ENCODE peak calls at places on chromosomes 2 and 18, in seven cellular contexts. J is neural progenitor cell, Z is osteoblast, D is upper lobe of left lung, R is WERI-Rb-1, Y is IMR-90, C is mucosa of descending colon. Q is an unnamed sample. For H3K36me3 and H3K9me3, the result is how much of the 10 kb centered on the place peaks cover.

GRCh38 chr2:124970065-124970464 is 945.0 kb downstream of the CNTNAP5 start:
- DNase-seq in D (no peak), C (no peak), Z (no peak), J (no peak), R (no peak), Y (no peak), Q (no peak)

GRCh38 chr2:164745012-164745797 is 96.4 kb downstream of the COBLL1 start:
- DNase-seq in Z (peak), C (no peak), R (no peak), Y (peak), J (no peak), D (no peak), Q (no peak)

GRCh38 chr2:225030089-225030653 is 12.1 kb downstream of the DOCK10 start:
- DNase-seq in R (no peak), Z (no peak), Y (no peak), C (no peak), D (peak), J (no peak), Q (no peak)

GRCh38 chr2:163441603-163442002 is 294.2 kb downstream of the FIGN start:
- DNase-seq in D (no peak), C (no peak), Y (no peak), J (peak), R (no peak), Z (no peak), Q (no peak)

GRCh38 chr2:62270728-62271127 is 74.8 kb downstream of the B3GNT2 start:
- DNase-seq in Y (peak), J (no peak), Z (no peak), C (peak), R (no peak), D (no peak), Q (no peak)

GRCh38 chr2:238090887-238091286 is 9.3 kb upstream of the ESPNL start:
- DNase-seq in Y (no peak), Z (peak), C (no peak), J (no peak), R (no peak), D (no peak), Q (no peak)

GRCh38 chr2:208369091-208369490 is 37.5 kb upstream of the PTH2R start:
- DNase-seq in R (no peak), D (no peak), Y (peak), Z (no peak), C (no peak), J (no peak), Q (no peak)

GRCh38 chr2:53633441-53633840 is 134.2 kb upstream of the CHAC2 start:
- DNase-seq in R (no peak), D (no peak), Y (peak), J (no peak), Z (no peak), C (no peak), Q (peak)

GRCh38 chr2:160909781-160910242 is 250.4 kb upstream of the TANK start:
- DNase-seq in Z (no peak), D (no peak), Y (peak), J (no peak), C (no peak), R (no peak), Q (no peak)

GRCh38 chr2:150598383-150598782 is 110.9 kb upstream of the RND3 start:
- DNase-seq in C (peak), Y (no peak), Z (no peak), R (peak), D (no peak), J (no peak), Q (no peak)

GRCh38 chr18:8303151-8303770 is 306.0 kb upstream of the RAB12 start:
- DNase-seq in Z (no peak), C (no peak), D (no peak), R (no peak), J (no peak), Y (peak), Q (no peak)

GRCh38 chr18:27577740-27578139 is 392.6 kb upstream of the CHST9 start:
- DNase-seq in C (no peak), Z (no peak), D (no peak), Y (no peak), R (no peak), J (peak), Q (no peak)

GRCh38 chr2:111094686-111095085 is 26.0 kb upstream of the BCL2L11 start:
- DNase-seq in C (no peak), Y (no peak), Z (no peak), R (no peak), J (no peak), D (no peak), Q (no peak)

GRCh38 chr2:73436019-73436418 is 50.4 kb downstream of the ALMS1 start:
- DNase-seq in R (no peak), J (no peak), Y (no peak), Z (no peak), D (no peak), C (no peak), Q (no peak)

GRCh38 chr2:177348735-177349693 is 43.6 kb upstream of the AGPS start:
- DNase-seq in Z (no peak), R (no peak), Y (no peak), J (no peak), C (no peak), D (no peak), Q (no peak)

GRCh38 chr18:47249602-47250001 is 1.9 kb downstream of the SKOR2 start:
- DNase-seq in D (no peak), Z (no peak), Y (no peak), C (no peak), J (no peak), R (no peak), Q (no peak)

GRCh38 chr2:239322414-239323086 is 78.3 kb downstream of the HDAC4 start:
- DNase-seq in D (no peak), R (no peak), C (peak), Z (peak), J (no peak), Y (peak), Q (no peak)

GRCh38 chr2:188235364-188235763 is 56.3 kb upstream of the GULP1 start:
- DNase-seq in Y (no peak), J (no peak), D (no peak), Z (no peak), C (no peak), R (no peak), Q (no peak)

GRCh38 chr2:240249423-240250149 is 109.1 kb upstream of the OTOS start:
- DNase-seq in Z (peak), D (peak), R (no peak), J (no peak), C (peak), Y (no peak), Q (no peak)

GRCh38 chr2:14626873-14627272 is 5.6 kb upstream of the LRATD1 start:
- DNase-seq in J (no peak), R (no peak), C (peak), D (no peak), Z (no peak), Y (no peak), Q (no peak)

GRCh38 chr18:12336251-12336650 is 28.2 kb downstream of the TUBB6 start:
- DNase-seq in J (peak), D (no peak), C (no peak), R (no peak), Z (no peak), Y (no peak), Q (peak)

GRCh38 chr2:189791338-189792042 is 7.2 kb downstream of the PMS1 start:
- DNase-seq in D (no peak), R (no peak), Z (no peak), J (no peak), C (no peak), Y (no peak), Q (no peak)

GRCh38 chr2:203582468-203582867 is 47.4 kb upstream of the RAPH1 start:
- DNase-seq in J (no peak), Y (peak), Z (peak), C (no peak), D (no peak), R (no peak), Q (no peak)

GRCh38 chr2:240259201-240259923 is 118.9 kb upstream of the OTOS start:
- DNase-seq in C (no peak), J (no peak), Z (peak), R (peak), D (peak), Y (no peak), Q (no peak)

GRCh38 chr18:22546905-22547304 is 129.2 kb upstream of the CTAGE1 start:
- DNase-seq in Y (no peak), J (no peak), C (no peak), R (no peak), Z (no peak), D (no peak), Q (no peak)

GRCh38 chr2:61478086-61478485 is 7.2 kb upstream of the USP34 start:
- DNase-seq in Y (no peak), C (no peak), R (no peak), J (no peak), D (no peak), Z (no peak), Q (no peak)

GRCh38 chr2:236582968-236583367 is 13.3 kb downstream of the ACKR3 start:
- DNase-seq in C (no peak), Z (peak), Y (no peak), R (no peak), J (no peak), D (no peak), Q (no peak)

GRCh38 chr2:174153757-174154680 is 94.3 kb downstream of the OLA1 start:
- DNase-seq in J (no peak), C (no peak), Z (peak), D (no peak), R (no peak), Y (peak), Q (no peak)

DNA sequence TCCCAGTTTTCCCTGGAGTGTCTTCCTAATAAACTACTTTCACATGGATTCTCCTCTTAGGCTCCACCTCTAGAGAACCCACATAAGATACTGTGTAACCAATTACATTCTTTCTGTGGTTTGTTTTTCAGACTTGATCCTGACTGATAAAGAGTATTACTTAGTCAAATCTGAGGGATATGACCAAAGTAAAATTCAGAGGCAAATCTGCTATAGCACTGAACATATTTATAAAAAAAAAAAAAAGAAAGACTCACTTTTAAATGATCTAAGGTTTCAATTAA is 13.9 kb downstream of the CKAP2L start:
- DNase-seq in Z (no peak), Y (peak), C (no peak), R (no peak), D (no peak), J (no peak), Q (no peak)
- H3K36me3 ChIP-seq in Z (under half), Y (under half), C (under half), R (half or more), D (under half), J (under half), Q (half or more)

DNA sequence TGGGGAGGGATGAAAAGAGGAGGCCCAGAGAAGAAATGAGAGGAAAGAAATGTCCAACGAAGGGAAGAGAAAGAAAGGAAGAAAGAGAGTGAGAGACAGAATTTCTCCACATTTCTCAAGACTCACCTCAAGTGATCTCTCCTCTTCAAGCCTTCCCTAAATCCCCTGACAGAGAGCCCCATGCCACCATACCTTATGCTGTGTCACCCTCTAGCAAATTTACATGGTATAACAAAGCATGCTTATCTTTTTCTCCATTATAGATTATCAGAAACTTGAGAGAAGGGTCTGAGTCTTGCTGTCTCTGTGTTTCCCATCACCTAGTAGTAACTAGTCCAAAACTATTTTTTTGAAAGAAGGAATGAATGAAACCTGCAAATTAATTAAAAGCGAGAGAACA is 1208.4 kb downstream of the DPP10 start:
- DNase-seq in D (no peak), C (no peak), R (no peak), J (peak), Z (no peak), Y (no peak), Q (peak)
- H3K9me3 ChIP-seq in D (under half), C (under half), R (under half), J (under half), Z (under half), Y (under half), Q (under half)

GRCh38 chr18:10546557-10547300 is 20.9 kb downstream of the NAPG start:
- DNase-seq in R (no peak), C (no peak), J (no peak), Y (no peak), Z (no peak), D (no peak), Q (no peak)
- H3K36me3 ChIP-seq in R (under half), C (under half), J (under half), Y (under half), Z (half or more), D (half or more), Q (under half)

GRCh38 chr2:78654941-78655340 is 370.6 kb upstream of the REG3G start:
- DNase-seq in J (no peak), D (no peak), R (no peak), Y (no peak), C (no peak), Z (no peak), Q (no peak)
- H3K9me3 ChIP-seq in J (under half), D (under half), R (under half), Y (under half), C (under half), Z (under half), Q (under half)

GRCh38 chr2:216118474-216118873 is 9.3 kb downstream of the XRCC5 start:
- DNase-seq in Z (no peak), Y (peak), R (no peak), J (no peak), D (no peak), C (no peak), Q (no peak)

GRCh38 chr2:216117566-216117965 is 8.4 kb downstream of the XRCC5 start:
- DNase-seq in Y (peak), J (no peak), R (no peak), D (no peak), C (no peak), Z (no peak), Q (no peak)

GRCh38 chr2:216114476-216115223 is 5.5 kb downstream of the XRCC5 start:
- DNase-seq in C (peak), Y (peak), J (peak), R (peak), D (peak), Z (peak), Q (peak)

GRCh38 chr2:216115224-216115582 is 6.1 kb downstream of the XRCC5 start:
- DNase-seq in R (peak), J (peak), Z (no peak), Y (no peak), D (no peak), C (no peak), Q (no peak)

DNA sequence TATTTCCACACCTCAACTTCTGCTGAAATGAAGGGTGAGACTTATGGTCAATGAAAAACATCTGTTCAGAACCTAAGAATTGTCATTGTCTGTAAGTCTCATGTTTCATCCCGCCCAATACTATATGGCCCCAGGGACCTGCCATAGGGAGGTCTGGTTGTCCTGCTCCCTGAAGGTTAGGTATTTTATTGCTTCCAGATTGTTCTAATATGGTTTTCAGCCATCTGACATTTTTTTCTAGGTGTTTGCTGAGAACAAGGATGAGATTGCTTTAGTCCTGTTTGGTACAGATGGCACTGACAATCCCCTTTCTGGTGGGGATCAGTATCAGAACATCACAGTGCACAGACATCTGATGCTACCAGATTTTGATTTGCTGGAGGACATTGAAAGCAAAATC is 7.3 kb downstream of the XRCC5 start:
- DNase-seq in D (no peak), J (no peak), Y (no peak), R (no peak), Z (no peak), C (no peak), Q (no peak)
- H3K36me3 ChIP-seq in D (half or more), J (under half), Y (under half), R (half or more), Z (half or more), C (under half), Q (half or more)

DNA sequence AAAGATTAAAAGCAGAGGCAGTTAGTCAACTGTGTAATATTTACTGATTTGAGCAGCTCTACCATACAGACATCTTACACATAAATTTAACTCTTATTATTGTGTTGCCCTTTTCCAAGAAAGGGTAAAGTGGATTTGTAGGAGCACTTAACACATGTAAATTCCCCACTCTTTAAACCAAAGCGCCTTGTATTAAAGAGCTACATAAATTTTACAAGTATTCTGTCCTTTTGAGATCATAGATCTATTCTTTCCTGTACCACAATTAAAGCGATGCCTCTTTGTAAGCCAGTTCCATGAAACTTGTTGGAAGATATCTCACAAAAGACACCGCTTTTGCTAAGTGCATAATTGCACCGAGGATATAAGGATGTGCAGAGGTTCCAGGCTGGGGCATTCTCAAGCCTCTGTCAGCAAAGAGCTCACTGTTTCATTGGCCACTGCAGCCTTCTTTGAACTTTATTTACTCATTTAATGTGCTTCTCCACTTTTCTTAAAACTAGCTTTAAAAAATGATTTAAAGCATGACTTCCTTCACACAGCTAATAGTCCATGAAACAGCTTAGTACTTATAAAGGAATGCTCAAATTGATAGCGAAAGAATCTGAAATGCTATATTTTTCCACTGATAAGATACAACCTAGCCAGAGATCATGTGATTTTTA is 520.0 kb upstream of the TCF4 start:
- DNase-seq in C (no peak), D (no peak), Z (no peak), J (no peak), R (no peak), Y (no peak), Q (peak)
- H3K9me3 ChIP-seq in C (under half), D (under half), Z (under half), J (under half), R (under half), Y (under half), Q (under half)

DNA sequence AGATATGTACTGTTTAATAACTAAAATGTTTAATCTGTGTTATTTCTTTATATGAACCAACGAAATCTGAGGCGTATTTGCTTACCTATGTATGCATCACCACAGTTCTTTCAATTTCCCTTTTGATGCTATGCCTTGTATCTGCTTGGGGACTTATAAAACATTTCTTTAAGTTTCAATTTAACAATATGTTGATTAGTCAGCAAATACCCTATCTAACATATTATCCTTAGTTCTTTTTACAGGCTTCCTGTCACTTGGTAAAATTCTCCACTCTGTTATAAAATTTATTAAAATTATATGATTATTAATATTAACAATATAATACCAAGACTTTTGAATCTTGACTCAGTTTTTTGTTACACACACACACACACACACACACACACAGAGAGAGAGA is 174.3 kb downstream of the CPS1 start:
- DNase-seq in Y (no peak), J (no peak), Z (no peak), R (no peak), C (no peak), D (no peak), Q (no peak)
- H3K36me3 ChIP-seq in Y (under half), J (under half), Z (under half), R (under half), C (under half), D (under half), Q (under half)

GRCh38 chr18:14922031-14922430 is 174.1 kb downstream of the ANKRD30B start:
- DNase-seq in C (no peak), D (no peak), R (no peak), Y (no peak), Z (no peak), J (no peak), Q (no peak)
- H3K9me3 ChIP-seq in C (under half), D (under half), R (under half), Y (under half), Z (under half), J (under half), Q (under half)

Q was measured in HAP-1.